ENCODE peak calls at places on chromosomes 2 and 18, in four cellular contexts. C is neural progenitor cell, P is HFF-Myc, Q is breast epithelium. M is an unnamed sample.

GRCh38 chr2:102761763-102762162 is at the start of gene TMEM182:
- DNase-seq in C (no peak), P (no peak), Q (no peak), M (no peak)

GRCh38 chr2:233824373-233824772 is 30.0 kb downstream of the HJURP start:
- DNase-seq in C (peak), P (no peak), Q (no peak), M (no peak)

GRCh38 chr2:81835318-81836000 is 1530.9 kb upstream of the LRRTM1 start:
- DNase-seq in C (no peak), P (no peak), Q (no peak), M (no peak)

GRCh38 chr2:225182126-225182525 is 139.9 kb upstream of the DOCK10 start:
- DNase-seq in Q (no peak), P (no peak), C (peak), M (no peak)

GRCh38 chr2:26685943-26686839 is 6.3 kb upstream of the KCNK3 start:
- DNase-seq in P (no peak), C (peak), Q (no peak), M (no peak)

GRCh38 chr18:77069482-77069881 is 63.1 kb downstream of the MBP start:
- DNase-seq in P (no peak), Q (no peak), C (no peak), M (no peak)

GRCh38 chr2:160252278-160252887 is 52.3 kb upstream of the ITGB6 start:
- DNase-seq in C (peak), P (peak), Q (no peak), M (no peak)

GRCh38 chr18:74905245-74905644 is 303.7 kb downstream of the PTGR3 start:
- DNase-seq in C (no peak), Q (no peak), P (no peak), M (no peak)

GRCh38 chr2:211033765-211034164 is 477.4 kb downstream of the CPS1 start:
- DNase-seq in P (no peak), Q (no peak), C (peak), M (no peak)

GRCh38 chr2:211035548-211036185 is 479.3 kb downstream of the CPS1 start:
- DNase-seq in Q (no peak), P (no peak), C (peak), M (no peak)
- TF ChIP-seq CTCF in Q (no peak), P (no peak), C (peak), M (peak)

DNA sequence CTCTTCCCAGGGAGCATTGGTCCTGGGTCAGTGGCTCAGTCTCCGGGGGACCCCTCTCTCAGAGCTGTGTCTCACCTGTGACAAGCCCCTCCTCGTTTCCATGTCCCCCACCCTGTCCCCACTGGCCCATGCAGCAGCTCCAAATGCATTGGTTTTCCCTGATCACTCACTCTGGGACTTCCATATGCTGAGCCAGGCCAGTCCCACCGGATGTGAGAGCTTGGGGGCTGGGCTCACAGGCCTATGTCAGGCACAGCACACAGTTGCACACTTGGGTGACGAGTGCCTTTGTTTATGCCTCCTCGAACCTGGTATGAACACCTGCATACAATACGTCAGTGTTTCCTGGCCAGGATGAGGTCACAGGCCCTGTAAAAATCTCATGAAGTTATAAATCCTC is 232.5 kb downstream of the TFCP2L1 start:
- DNase-seq in C (no peak), Q (no peak), P (no peak), M (no peak)
- TF ChIP-seq CTCF in C (no peak), Q (no peak), P (no peak), M (no peak)

DNA sequence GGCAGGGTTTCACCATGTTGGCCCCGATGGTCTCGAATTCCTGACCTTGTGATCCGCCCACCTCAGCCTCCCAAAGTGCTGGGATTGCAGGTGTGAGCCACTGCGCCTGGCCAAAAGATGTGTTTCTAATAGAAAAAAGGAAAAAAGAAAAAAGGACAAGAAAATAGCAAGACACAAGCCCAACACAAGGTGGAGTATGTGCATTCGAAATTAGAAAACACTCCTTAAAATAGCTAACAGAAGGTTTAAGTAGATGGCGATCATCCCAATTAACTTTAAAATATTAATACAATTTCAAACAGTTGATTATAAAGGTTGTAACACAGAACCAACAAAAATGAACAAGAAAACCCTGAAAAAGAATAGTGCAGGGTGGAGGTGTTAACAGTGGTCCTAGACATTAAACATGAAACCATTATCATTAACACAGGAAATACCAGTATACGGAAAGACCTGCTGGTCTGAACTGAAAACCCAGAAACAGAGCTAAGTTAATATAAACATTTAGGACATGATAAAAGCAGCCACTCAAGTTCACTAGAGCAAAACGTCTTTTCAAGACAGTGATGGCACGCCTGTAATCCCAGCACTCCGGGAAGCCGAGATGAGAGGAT is 57.9 kb downstream of the HDLBP start:
- DNase-seq in C (no peak), Q (no peak), P (no peak), M (no peak)
- TF ChIP-seq CTCF in C (no peak), Q (no peak), P (no peak), M (peak)

GRCh38 chr2:10188211-10188610 is 65.7 kb downstream of the RRM2 start:
- DNase-seq in C (peak), Q (no peak), P (no peak), M (no peak)
- TF ChIP-seq CTCF in C (peak), Q (no peak), P (peak), M (peak)

GRCh38 chr2:224058048-224058775 is 19.1 kb upstream of the SERPINE2 start:
- DNase-seq in P (no peak), C (no peak), Q (no peak), M (no peak)
- TF ChIP-seq CTCF in P (peak), C (peak), Q (no peak), M (no peak)

DNA sequence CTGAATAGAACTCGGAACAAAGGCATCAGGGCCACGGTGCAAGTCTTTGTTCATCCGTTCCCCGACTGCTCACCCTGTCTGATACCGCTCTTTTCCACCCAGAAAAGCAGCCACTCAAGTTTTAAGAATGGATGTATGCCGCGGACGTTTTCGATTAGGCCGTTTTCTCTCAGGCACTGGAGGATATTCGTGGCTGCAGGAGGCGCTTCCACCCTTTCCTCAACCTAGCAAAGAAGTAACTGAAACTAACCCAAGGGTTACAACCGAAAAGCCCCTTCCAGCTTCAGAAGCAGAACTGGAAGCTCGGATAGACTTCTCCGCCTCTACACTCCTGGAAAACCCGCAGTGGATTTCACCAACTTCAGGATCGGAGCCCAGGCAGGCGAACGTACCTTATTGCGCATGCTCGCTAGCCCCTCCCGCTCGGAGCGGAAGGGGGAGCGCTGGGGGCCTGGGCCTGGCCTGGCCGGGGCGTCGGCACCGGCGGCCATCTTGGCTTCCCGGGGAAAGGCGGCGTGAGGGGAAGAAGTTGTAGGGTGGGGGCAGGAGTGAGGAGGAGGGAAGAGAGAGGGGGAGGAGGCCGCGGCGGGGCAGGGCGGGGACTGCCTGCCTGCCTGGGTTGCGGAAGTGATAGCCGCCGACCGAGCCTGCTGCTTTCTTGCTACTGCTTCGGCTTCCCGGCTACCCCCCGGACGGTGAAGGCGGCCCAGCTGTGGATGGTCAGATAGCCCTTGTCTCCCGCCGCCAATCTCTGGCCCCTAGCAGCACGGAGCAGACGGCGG is at the start of gene ACTR3:
- DNase-seq in P (peak), Q (peak), C (peak), M (peak)
- TF ChIP-seq CTCF in P (no peak), Q (no peak), C (no peak), M (no peak)

M was measured in AG04450.